ENCODE peak calls at places on chromosomes 5 and 9, in six cellular contexts. I, A, Y, J, R and K are unnamed samples.

GRCh38 chr5:78927657-78928282 is 57.3 kb downstream of the ARSB start:
- ATAC-seq in I (no peak), A (peak), Y (peak), J (no peak), R (no peak), K (no peak)

GRCh38 chr5:119285070-119285916 is 70.5 kb upstream of the TNFAIP8 start:
- ATAC-seq in I (no peak), A (no peak), Y (no peak), J (no peak), R (no peak), K (no peak)

GRCh38 chr5:35089688-35090314 is 42.1 kb upstream of the AGXT2 start:
- ATAC-seq in I (peak), A (peak), Y (peak), J (peak), R (peak), K (no peak)

GRCh38 chr5:137142371-137143243 is 356.5 kb downstream of the SPOCK1 start:
- ATAC-seq in I (peak), A (peak), Y (no peak), J (peak), R (no peak), K (peak)

GRCh38 chr9:101437806-101438232 is 2.2 kb upstream of the ALDOB start:
- ATAC-seq in I (no peak), A (no peak), Y (peak), J (no peak), R (no peak), K (peak)

GRCh38 chr5:86866036-86866435 is 248.3 kb downstream of the COX7C start:
- ATAC-seq in I (no peak), A (no peak), Y (no peak), J (no peak), R (no peak), K (no peak)

GRCh38 chr5:143436871-143437270 is 33.4 kb upstream of the NR3C1 start:
- ATAC-seq in I (no peak), A (no peak), Y (no peak), J (no peak), R (no peak), K (no peak)

GRCh38 chr5:115516372-115516771 is 28.2 kb downstream of the FEM1C start:
- ATAC-seq in I (no peak), A (no peak), Y (no peak), J (no peak), R (no peak), K (no peak)

GRCh38 chr5:15496886-15497285 is 3.1 kb upstream of the FBXL7 start:
- ATAC-seq in I (no peak), A (no peak), Y (no peak), J (no peak), R (no peak), K (no peak)

GRCh38 chr9:4243113-4243512 is 56.8 kb downstream of the GLIS3 start:
- ATAC-seq in I (no peak), A (no peak), Y (no peak), J (peak), R (no peak), K (no peak)

GRCh38 chr9:87602933-87603643 is 105.4 kb downstream of the DAPK1 start:
- ATAC-seq in I (no peak), A (no peak), Y (no peak), J (no peak), R (no peak), K (no peak)
- TF ChIP-seq EP300 in I (no peak), A (no peak), Y (no peak), J (no peak), R (no peak), K (no peak)

GRCh38 chr5:147554285-147554817 is 44.5 kb upstream of the DPYSL3 start:
- ATAC-seq in I (peak), A (no peak), Y (no peak), J (peak), R (no peak), K (peak)
- H3K4me3 ChIP-seq in I (no peak), A (no peak), Y (no peak), J (no peak), R (no peak), K (peak)

GRCh38 chr5:44001675-44002380 is 387.4 kb downstream of the FGF10 start:
- ATAC-seq in I (no peak), A (no peak), Y (peak), J (no peak), R (no peak), K (no peak)
- TF ChIP-seq EP300 in I (no peak), A (no peak), Y (peak), J (no peak), R (no peak), K (no peak)

GRCh38 chr9:85521331-85522197 is 220.2 kb downstream of the AGTPBP1 start:
- ATAC-seq in I (no peak), A (no peak), Y (no peak), J (no peak), R (no peak), K (no peak)

GRCh38 chr9:85522459-85523092 is 219.2 kb downstream of the AGTPBP1 start:
- ATAC-seq in I (peak), A (peak), Y (no peak), J (peak), R (no peak), K (peak)

GRCh38 chr9:85524531-85524930 is 217.2 kb downstream of the AGTPBP1 start:
- ATAC-seq in I (no peak), A (no peak), Y (no peak), J (no peak), R (no peak), K (no peak)

GRCh38 chr9:85527331-85528015 is 214.3 kb downstream of the AGTPBP1 start:
- ATAC-seq in I (no peak), A (no peak), Y (no peak), J (no peak), R (no peak), K (no peak)

GRCh38 chr9:85523202-85523601 is 218.6 kb downstream of the AGTPBP1 start:
- ATAC-seq in I (no peak), A (peak), Y (no peak), J (no peak), R (no peak), K (no peak)
- H3K4me3 ChIP-seq in I (no peak), A (peak), Y (no peak), J (no peak), R (no peak), K (no peak)